ENCODE peak calls at places on chromosomes 1 and 21, in seven cellular contexts. One of them, this sample, is unnamed. For H3K4me1, the result is how much of the 10 kb centered on the place peaks cover.

GRCh38 chr1:95604784-95605183 is 370.8 kb downstream of the RWDD3 start:
- DNase-seq in uterus: no peak
- DNase-seq in pancreas: no peak
- DNase-seq in heart left ventricle: no peak
- DNase-seq in thoracic aorta: no peak
- DNase-seq in IMR-90: no peak
- DNase-seq in ovary: no peak
- DNase-seq in this sample: no peak

GRCh38 chr1:98422821-98423220 is 238.7 kb upstream of the SNX7 start:
- DNase-seq in thoracic aorta: no peak
- DNase-seq in uterus: no peak
- DNase-seq in heart left ventricle: no peak
- DNase-seq in ovary: no peak
- DNase-seq in pancreas: no peak
- DNase-seq in IMR-90: no peak
- DNase-seq in this sample: no peak

GRCh38 chr21:41481191-41481590 is 26.8 kb downstream of the TMPRSS2 start:
- DNase-seq in heart left ventricle: no peak
- DNase-seq in uterus: no peak
- DNase-seq in IMR-90: peak
- DNase-seq in thoracic aorta: no peak
- DNase-seq in ovary: no peak
- DNase-seq in pancreas: no peak
- DNase-seq in this sample: no peak

GRCh38 chr1:221747840-221748239 is 6.0 kb upstream of the DUSP10 start:
- DNase-seq in uterus: no peak
- DNase-seq in pancreas: no peak
- DNase-seq in thoracic aorta: no peak
- DNase-seq in heart left ventricle: no peak
- DNase-seq in ovary: no peak
- DNase-seq in IMR-90: no peak
- DNase-seq in this sample: no peak

GRCh38 chr1:114108741-114109255 is 44.9 kb downstream of the SYT6 start:
- DNase-seq in heart left ventricle: no peak
- DNase-seq in pancreas: no peak
- DNase-seq in uterus: no peak
- DNase-seq in IMR-90: no peak
- DNase-seq in ovary: no peak
- DNase-seq in thoracic aorta: no peak
- DNase-seq in this sample: no peak

GRCh38 chr1:234676103-234676594 is 66.2 kb upstream of the IRF2BP2 start:
- DNase-seq in IMR-90: peak
- DNase-seq in thoracic aorta: peak
- DNase-seq in pancreas: peak
- DNase-seq in heart left ventricle: peak
- DNase-seq in uterus: peak
- DNase-seq in ovary: peak
- DNase-seq in this sample: peak

GRCh38 chr1:76867342-76868130 is at the start of gene ST6GALNAC5:
- DNase-seq in uterus: no peak
- DNase-seq in ovary: peak
- DNase-seq in pancreas: peak
- DNase-seq in IMR-90: peak
- DNase-seq in thoracic aorta: no peak
- DNase-seq in heart left ventricle: no peak
- DNase-seq in this sample: no peak

GRCh38 chr1:228044961-228045360 is 37.5 kb upstream of the ARF1 start:
- DNase-seq in uterus: no peak
- DNase-seq in IMR-90: no peak
- DNase-seq in heart left ventricle: no peak
- DNase-seq in ovary: no peak
- DNase-seq in pancreas: no peak
- DNase-seq in thoracic aorta: no peak
- DNase-seq in this sample: peak

GRCh38 chr1:231515748-231516147 is 12.7 kb upstream of the TSNAX start:
- DNase-seq in IMR-90: no peak
- DNase-seq in thoracic aorta: no peak
- DNase-seq in heart left ventricle: no peak
- DNase-seq in uterus: no peak
- DNase-seq in ovary: no peak
- DNase-seq in pancreas: no peak
- DNase-seq in this sample: no peak

GRCh38 chr1:160972939-160973338 is 18.3 kb upstream of the ITLN2 start:
- DNase-seq in heart left ventricle: no peak
- DNase-seq in pancreas: no peak
- DNase-seq in uterus: no peak
- DNase-seq in IMR-90: no peak
- DNase-seq in thoracic aorta: no peak
- DNase-seq in ovary: no peak
- DNase-seq in this sample: no peak

GRCh38 chr1:38061883-38062328 is 15.3 kb upstream of the POU3F1 start:
- DNase-seq in thoracic aorta: no peak
- DNase-seq in uterus: no peak
- DNase-seq in IMR-90: no peak
- DNase-seq in heart left ventricle: no peak
- DNase-seq in ovary: no peak
- DNase-seq in pancreas: no peak
- DNase-seq in this sample: no peak

GRCh38 chr1:111221633-111222286 is 5.8 kb upstream of the CHI3L2 start:
- DNase-seq in ovary: no peak
- DNase-seq in IMR-90: peak
- DNase-seq in uterus: no peak
- DNase-seq in pancreas: no peak
- DNase-seq in thoracic aorta: no peak
- DNase-seq in heart left ventricle: no peak
- DNase-seq in this sample: no peak
- H3K4me1 ChIP-seq in ovary: under half
- H3K4me1 ChIP-seq in IMR-90: under half
- H3K4me1 ChIP-seq in uterus: under half
- H3K4me1 ChIP-seq in pancreas: under half
- H3K4me1 ChIP-seq in thoracic aorta: under half
- H3K4me1 ChIP-seq in heart left ventricle: under half
- H3K4me1 ChIP-seq in this sample: under half

GRCh38 chr1:155598842-155599331 is 11.1 kb upstream of the MSTO1 start:
- DNase-seq in uterus: no peak
- DNase-seq in thoracic aorta: no peak
- DNase-seq in ovary: no peak
- DNase-seq in pancreas: no peak
- DNase-seq in heart left ventricle: no peak
- DNase-seq in IMR-90: peak
- DNase-seq in this sample: no peak
- TF ChIP-seq CTCF in uterus: no peak
- TF ChIP-seq CTCF in thoracic aorta: no peak
- TF ChIP-seq CTCF in ovary: no peak
- TF ChIP-seq CTCF in pancreas: no peak
- TF ChIP-seq CTCF in heart left ventricle: no peak
- TF ChIP-seq CTCF in IMR-90: no peak
- TF ChIP-seq CTCF in this sample: no peak

GRCh38 chr1:184036517-184036949 is 995 bp downstream of the COLGALT2 start:
- DNase-seq in thoracic aorta: no peak
- DNase-seq in ovary: no peak
- DNase-seq in IMR-90: no peak
- DNase-seq in heart left ventricle: peak
- DNase-seq in uterus: peak
- DNase-seq in pancreas: peak
- DNase-seq in this sample: no peak

GRCh38 chr1:184034761-184035379 is 2.7 kb downstream of the COLGALT2 start:
- DNase-seq in uterus: no peak
- DNase-seq in heart left ventricle: no peak
- DNase-seq in thoracic aorta: no peak
- DNase-seq in pancreas: no peak
- DNase-seq in IMR-90: no peak
- DNase-seq in ovary: no peak
- DNase-seq in this sample: no peak

GRCh38 chr1:184033711-184034167 is 3.8 kb downstream of the COLGALT2 start:
- DNase-seq in thoracic aorta: no peak
- DNase-seq in IMR-90: peak
- DNase-seq in ovary: no peak
- DNase-seq in pancreas: no peak
- DNase-seq in uterus: no peak
- DNase-seq in heart left ventricle: no peak
- DNase-seq in this sample: no peak

GRCh38 chr1:184037849-184038591 is 492 bp upstream of the COLGALT2 start:
- DNase-seq in thoracic aorta: no peak
- DNase-seq in pancreas: no peak
- DNase-seq in uterus: no peak
- DNase-seq in heart left ventricle: no peak
- DNase-seq in ovary: no peak
- DNase-seq in IMR-90: no peak
- DNase-seq in this sample: no peak

DNA sequence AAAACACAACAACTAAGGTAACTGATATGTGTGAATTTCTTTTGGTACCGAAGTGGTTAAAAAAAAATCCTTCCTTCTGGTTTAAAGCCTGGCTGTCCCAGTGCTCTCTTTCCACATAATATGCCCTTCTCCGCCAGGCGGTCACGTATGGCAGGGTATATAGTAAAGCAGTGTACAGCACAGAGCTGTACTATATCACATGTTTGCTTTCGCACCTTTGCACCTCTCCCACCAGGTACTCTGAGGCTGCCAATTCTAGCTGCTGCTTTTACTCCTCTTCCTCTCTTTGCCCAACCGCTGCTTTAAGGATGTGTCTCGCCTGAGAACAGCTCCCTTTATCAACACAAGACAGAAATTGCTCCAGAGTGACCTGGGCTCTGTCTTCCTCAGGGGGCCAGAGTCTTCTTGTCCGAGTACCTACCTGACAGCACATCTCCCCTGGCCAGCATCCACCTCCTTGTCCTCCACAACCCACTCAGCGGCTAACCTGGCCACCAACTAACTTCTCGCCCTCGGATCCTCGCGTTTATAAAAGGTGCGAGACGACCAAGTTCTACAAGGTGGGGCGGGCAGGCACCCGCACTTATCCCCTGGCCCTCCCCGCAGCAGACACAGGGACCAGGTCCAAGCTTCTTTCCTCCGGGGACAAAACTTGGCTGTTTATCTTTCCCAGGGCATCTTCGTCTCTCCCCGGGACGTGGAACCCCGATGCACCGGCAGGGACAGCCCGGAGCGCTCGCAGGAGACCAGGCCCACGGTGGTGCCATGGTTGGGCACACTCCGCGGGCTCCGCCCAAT is 1.6 kb downstream of the COLGALT2 start:
- DNase-seq in uterus: no peak
- DNase-seq in ovary: no peak
- DNase-seq in thoracic aorta: no peak
- DNase-seq in heart left ventricle: no peak
- DNase-seq in pancreas: no peak
- DNase-seq in IMR-90: no peak
- DNase-seq in this sample: no peak
- H3K4me3 ChIP-seq in uterus: peak
- H3K4me3 ChIP-seq in ovary: peak
- H3K4me3 ChIP-seq in thoracic aorta: peak
- H3K4me3 ChIP-seq in heart left ventricle: peak
- H3K4me3 ChIP-seq in pancreas: peak
- H3K4me3 ChIP-seq in IMR-90: peak
- H3K4me3 ChIP-seq in this sample: peak

DNA sequence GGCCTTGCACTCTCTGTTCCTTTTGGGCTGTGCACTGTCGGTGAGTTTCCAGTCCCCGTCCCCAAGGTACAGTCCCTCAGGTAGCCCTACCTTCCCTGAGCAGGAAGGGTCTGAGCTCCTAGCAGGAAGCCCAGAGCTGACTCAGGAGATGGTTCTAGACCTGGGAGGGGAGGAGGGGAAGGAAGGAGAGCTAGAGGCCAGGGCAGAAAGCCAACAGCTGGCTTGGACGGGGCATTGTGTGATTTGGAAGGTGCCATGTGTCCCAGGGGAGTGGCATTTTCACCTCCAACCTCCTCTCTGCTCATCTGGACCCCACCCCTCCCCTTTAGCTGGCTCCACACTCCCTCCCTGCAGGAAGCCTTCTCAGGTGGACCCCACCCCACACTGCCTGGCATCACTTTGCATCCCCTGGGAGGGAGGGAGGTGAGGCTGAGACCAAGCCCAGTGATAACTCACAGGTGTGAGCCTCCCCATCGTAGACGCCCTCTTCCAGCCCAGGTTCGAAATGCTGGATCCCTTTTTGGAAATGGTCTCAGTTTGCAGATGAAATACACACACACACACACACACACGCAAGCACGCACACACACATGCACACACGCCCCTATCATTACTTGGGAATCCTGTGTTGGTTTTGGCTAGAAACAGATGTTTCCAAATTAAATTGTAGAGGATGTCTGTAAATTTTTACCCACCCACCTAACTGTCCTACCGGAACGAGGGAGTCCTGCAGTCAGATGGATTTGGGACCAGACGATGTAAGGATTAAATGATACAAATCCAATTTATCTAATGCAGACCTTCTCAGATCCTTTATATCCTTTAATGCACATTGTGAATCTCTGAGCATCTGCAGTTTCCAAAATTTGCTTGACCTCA is 19.7 kb upstream of the IFNLR1 start:
- DNase-seq in pancreas: no peak
- DNase-seq in uterus: no peak
- DNase-seq in IMR-90: no peak
- DNase-seq in ovary: no peak
- DNase-seq in thoracic aorta: no peak
- DNase-seq in heart left ventricle: no peak
- DNase-seq in this sample: no peak
- H3K4me1 ChIP-seq in pancreas: under half
- H3K4me1 ChIP-seq in uterus: under half
- H3K4me1 ChIP-seq in IMR-90: under half
- H3K4me1 ChIP-seq in ovary: under half
- H3K4me1 ChIP-seq in thoracic aorta: under half
- H3K4me1 ChIP-seq in heart left ventricle: under half
- H3K4me1 ChIP-seq in this sample: under half

DNA sequence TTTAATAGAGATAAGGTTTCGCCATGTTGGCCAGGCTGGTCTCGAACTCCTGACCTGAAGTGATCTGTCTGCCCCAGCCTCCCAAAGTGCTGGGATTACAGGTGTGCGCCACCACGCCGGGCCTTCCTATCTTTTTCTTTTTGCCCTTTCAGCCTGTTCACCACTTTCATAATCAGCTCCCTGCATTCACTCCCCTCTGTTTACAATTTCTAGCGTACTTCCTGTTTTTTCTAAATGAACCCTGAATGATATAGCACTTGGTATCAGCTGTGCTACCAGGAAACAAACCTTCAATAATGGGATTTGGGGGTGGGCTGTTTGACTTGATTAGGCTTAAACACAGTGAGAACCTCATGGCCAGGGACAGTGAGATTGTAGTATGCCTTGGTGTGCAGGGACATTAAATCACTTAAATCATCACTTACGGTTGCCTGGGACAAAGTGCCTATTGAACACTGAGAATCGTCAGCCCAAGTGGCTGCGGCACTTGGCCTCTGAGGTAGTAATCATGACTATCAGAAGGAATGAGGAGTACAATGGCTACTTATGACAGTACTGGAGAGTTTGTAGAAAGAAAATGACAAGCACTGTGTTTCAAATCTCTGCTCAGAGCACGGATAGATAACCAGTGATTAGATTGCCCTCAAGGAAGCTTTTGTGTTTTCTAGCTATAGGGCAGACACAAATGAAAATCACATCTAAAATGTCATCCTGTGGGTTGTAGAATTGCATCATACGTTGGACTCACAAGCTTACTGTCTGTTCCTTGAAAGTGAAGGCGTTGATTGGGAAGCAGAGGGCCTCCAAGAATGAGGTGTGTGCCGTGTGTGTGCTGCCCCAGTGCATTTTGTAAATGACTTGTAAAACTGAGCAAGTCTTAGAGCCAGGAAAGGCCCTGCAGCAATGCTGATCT is 661.8 kb downstream of the MATN1 start:
- DNase-seq in pancreas: no peak
- DNase-seq in heart left ventricle: no peak
- DNase-seq in uterus: no peak
- DNase-seq in thoracic aorta: no peak
- DNase-seq in ovary: no peak
- DNase-seq in IMR-90: no peak
- DNase-seq in this sample: no peak
- TF ChIP-seq CTCF in pancreas: no peak
- TF ChIP-seq CTCF in heart left ventricle: no peak
- TF ChIP-seq CTCF in uterus: no peak
- TF ChIP-seq CTCF in thoracic aorta: no peak
- TF ChIP-seq CTCF in ovary: no peak
- TF ChIP-seq CTCF in IMR-90: no peak
- TF ChIP-seq CTCF in this sample: no peak

This sample was measured in lung.